ENCODE peak calls at places on chromosomes 3 and 15, in eight cellular contexts. A, B, H, J, Z, W, G and I are unnamed samples.

GRCh38 chr3:107024481-107025153 is 352.6 kb upstream of the CCDC54 start:
- DNase-seq in B (no peak), A (no peak), G (no peak), H (no peak), Z (no peak), W (no peak), J (no peak), I (no peak)

GRCh38 chr15:48896775-48897143 is 18.8 kb downstream of the EID1 start:
- DNase-seq in Z (no peak), G (no peak), H (no peak), B (no peak), W (no peak), J (no peak), A (no peak), I (no peak)

GRCh38 chr3:107987036-107987557 is 103.7 kb downstream of the CD47 start:
- DNase-seq in J (peak; percentile 98), B (peak; percentile 77), H (no peak), W (peak; percentile 80), G (peak; percentile 90), A (peak; percentile 77), Z (no peak), I (peak; percentile 74)

GRCh38 chr15:62648954-62649353 is 393.6 kb upstream of the TPM1 start:
- DNase-seq in A (no peak), H (no peak), W (peak; percentile 35), B (no peak), Z (no peak), J (no peak), G (no peak), I (no peak)

GRCh38 chr3:60430208-60430607 is 821.0 kb downstream of the FHIT start:
- DNase-seq in B (no peak), Z (no peak), W (no peak), A (no peak), G (no peak), J (no peak), H (no peak), I (no peak)

GRCh38 chr3:192919895-192920294 is 2.2 kb upstream of the MB21D2 start:
- DNase-seq in A (no peak), G (no peak), Z (no peak), H (no peak), B (no peak), W (no peak), J (no peak), I (no peak)

GRCh38 chr3:29583861-29584260 is 303.0 kb downstream of the RBMS3 start:
- DNase-seq in G (no peak), B (no peak), H (no peak), J (peak; percentile 34), W (no peak), A (no peak), Z (no peak), I (no peak)

GRCh38 chr15:50627351-50628055 is 59.1 kb downstream of the TRPM7 start:
- DNase-seq in G (no peak), H (no peak), B (no peak), J (peak; percentile 50), W (no peak), Z (no peak), A (no peak), I (no peak)

GRCh38 chr3:108518895-108519294 is 8.5 kb upstream of the MYH15 start:
- DNase-seq in B (no peak), Z (no peak), A (no peak), W (no peak), G (no peak), J (peak; percentile 18), H (no peak), I (no peak)

GRCh38 chr15:84079885-84080777 is 155.4 kb upstream of the GOLGA6L4 start:
- DNase-seq in G (no peak), B (peak; percentile 21), H (peak; percentile 52), W (peak; percentile 60), A (no peak), J (peak; percentile 3), Z (no peak), I (no peak)

GRCh38 chr3:95521396-95521795 is 1293.0 kb upstream of the EPHA6 start:
- DNase-seq in A (no peak), G (no peak), Z (no peak), H (no peak), J (no peak), W (no peak), B (no peak), I (no peak)
- TF ChIP-seq CTCF in A (no peak), G (no peak), Z (no peak), H (no peak), J (no peak), W (no peak), B (no peak), I (no peak)

GRCh38 chr3:139520028-139520737 is 19.4 kb downstream of the RBP1 start:
- DNase-seq in G (no peak), H (no peak), J (peak; percentile 38), B (no peak), W (peak; percentile 44), Z (peak; percentile 10), A (no peak), I (no peak)
- TF ChIP-seq CTCF in G (peak; percentile 12), H (no peak), J (peak; percentile 20), B (no peak), W (peak; percentile 32), Z (peak; percentile 23), A (no peak), I (peak; percentile 72)

DNA sequence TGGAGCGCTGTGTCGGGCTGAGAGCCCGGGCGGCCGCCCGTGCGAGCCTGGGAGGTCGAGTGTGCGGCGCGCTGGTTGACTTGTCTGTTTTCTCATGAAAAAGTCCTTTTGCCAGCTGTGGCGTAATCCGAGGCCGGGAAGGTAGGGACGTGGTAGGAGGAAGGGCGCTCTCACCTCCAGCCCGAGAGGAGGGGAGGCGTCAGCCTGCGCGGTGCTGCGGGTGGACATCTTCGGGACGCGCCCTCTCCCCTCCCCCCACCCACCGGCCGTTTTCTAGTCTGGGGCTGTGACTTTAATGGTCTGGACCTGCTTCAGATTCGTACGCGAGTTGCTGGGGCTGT is 573 bp downstream of the NCK1 start:
- DNase-seq in G (no peak), A (peak; percentile 67), W (peak; percentile 81), Z (peak; percentile 50), H (peak; percentile 80), B (peak; percentile 63), J (peak; percentile 57), I (no peak)
- TF ChIP-seq CTCF in G (no peak), A (no peak), W (no peak), Z (no peak), H (no peak), B (no peak), J (no peak), I (no peak)

DNA sequence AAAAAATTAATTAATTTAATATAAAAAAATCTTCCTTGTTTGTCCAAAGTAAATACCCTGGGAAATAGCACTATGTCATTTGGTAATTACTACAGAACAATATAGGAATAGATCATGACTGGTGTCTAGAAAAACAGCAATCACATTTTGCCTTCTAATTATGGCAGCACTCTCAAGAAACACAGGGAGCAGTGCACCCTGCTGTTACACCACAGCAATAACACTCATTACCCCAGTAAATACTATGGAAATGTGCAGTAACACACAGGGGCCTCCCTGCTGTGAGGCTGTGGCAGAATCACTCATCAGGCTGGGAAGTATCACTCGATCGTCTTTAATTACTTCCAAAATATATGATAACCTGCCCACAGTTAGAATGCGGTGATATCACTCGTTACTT is 646.0 kb downstream of the TUSC7 start:
- DNase-seq in H (no peak), A (no peak), B (no peak), G (no peak), Z (no peak), W (peak; percentile 34), J (peak; percentile 22), I (no peak)
- TF ChIP-seq CTCF in H (no peak), A (no peak), B (no peak), G (peak; percentile 17), Z (peak; percentile 20), W (peak; percentile 53), J (peak; percentile 44), I (peak; percentile 36)

GRCh38 chr15:25438601-25439455 is at the start of gene UBE3A:
- DNase-seq in H (peak; percentile 94), B (peak; percentile 93), Z (peak; percentile 73), G (peak; percentile 86), A (peak; percentile 83), J (peak; percentile 91), W (peak; percentile 97), I (peak; percentile 30)
- TF ChIP-seq CTCF in H (no peak), B (peak; percentile 14), Z (no peak), G (peak; percentile 36), A (no peak), J (peak; percentile 40), W (peak; percentile 30), I (peak; percentile 48)

DNA sequence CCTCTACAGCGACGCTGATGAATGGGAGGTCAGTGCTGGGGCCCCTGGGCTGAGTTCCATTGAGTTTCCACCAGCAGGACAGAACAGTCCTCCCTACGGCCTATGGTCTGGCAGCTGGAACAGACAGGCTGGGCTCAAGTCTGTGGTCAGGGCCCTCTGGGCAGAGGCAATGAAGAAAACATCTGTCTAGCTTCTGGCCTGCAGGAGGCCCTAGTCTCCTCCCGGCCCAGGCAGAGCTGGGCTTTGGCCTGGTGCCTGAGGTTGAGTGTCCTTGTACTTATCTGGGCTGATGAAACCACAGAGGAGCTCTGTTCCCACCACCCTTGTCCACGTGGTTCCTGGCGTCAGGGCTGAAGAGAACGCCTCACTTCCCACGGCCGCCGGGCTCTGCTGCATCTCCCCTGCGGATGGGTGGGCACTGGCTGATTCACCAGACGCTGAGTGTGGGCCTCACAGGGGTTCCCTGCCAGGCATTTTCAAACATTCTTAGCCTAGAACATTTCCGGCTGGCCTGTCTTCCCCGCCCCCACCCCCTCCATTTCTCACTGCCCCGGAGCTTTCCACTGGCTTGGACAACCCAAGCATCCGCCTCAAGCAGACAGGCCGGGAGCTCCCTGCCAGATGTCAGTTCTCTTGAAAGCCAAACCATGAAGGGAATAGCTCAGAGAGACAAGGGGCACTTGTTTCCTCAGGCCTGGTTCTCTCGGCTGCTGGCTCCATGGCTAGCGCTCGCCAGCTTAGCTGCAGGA is 20.3 kb downstream of the PPCDC start:
- DNase-seq in Z (peak; percentile 86), G (peak; percentile 99), W (peak; percentile 92), B (peak; percentile 96), A (peak; percentile 77), J (peak; percentile 100), H (peak; percentile 92), I (no peak)
- TF ChIP-seq CTCF in Z (peak; percentile 28), G (peak; percentile 72), W (peak; percentile 48), B (peak; percentile 34), A (peak; percentile 58), J (peak; percentile 74), H (peak; percentile 6), I (no peak)

DNA sequence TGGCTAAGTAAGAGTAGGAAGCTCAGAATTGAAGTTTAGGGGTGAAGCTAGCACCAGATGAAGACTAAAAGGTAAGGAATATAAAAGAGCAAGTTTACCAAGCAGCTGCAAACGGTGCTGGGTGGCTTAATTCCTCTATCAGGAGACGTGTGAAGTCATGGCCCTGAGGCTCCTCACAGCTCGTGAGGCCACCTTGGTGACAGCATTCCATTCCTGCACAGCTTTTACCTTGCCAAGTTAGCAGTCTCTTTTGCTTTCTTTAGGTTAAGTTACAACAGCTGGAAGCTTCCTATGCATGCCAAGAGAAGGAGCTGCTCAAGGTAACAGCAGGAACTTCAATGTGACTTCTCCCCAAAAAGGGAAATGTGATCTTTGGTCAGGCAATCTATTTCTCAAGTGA is 6.4 kb downstream of the TMCO5A start:
- DNase-seq in W (peak; percentile 11), J (no peak), A (no peak), G (no peak), B (no peak), Z (no peak), H (no peak), I (no peak)
- TF ChIP-seq CTCF in W (no peak), J (no peak), A (no peak), G (no peak), B (no peak), Z (no peak), H (no peak), I (no peak)

GRCh38 chr3:186241910-186242821 is 119.9 kb downstream of the DGKG start:
- DNase-seq in W (peak; percentile 84), B (peak; percentile 72), G (no peak), A (no peak), H (peak; percentile 65), Z (peak; percentile 73), J (peak; percentile 82), I (no peak)
- TF ChIP-seq CTCF in W (peak; percentile 55), B (peak; percentile 58), G (peak; percentile 36), A (no peak), H (no peak), Z (peak; percentile 76), J (peak; percentile 61), I (peak; percentile 82)